ENCODE peak calls at places on chromosomes 7 and 10, in ten cellular contexts. B is cardiac fibroblast; H is stimulated activated CD4-positive, alpha-beta T cell treated with anti-CD3 and anti-CD28 coated beads, Interleukin-4, amount 100 ng/mL, for 1 hour; R is psoas muscle; V is GM12892; X is ELF-1; Q is NCI-H82; M is NCI-H1092 treated with DMSO at 0.1 percent for 48 hours; N is neural crest cell; P is activated CD4-positive, alpha-beta T cell treated with anti-CD3 and anti-CD28 coated beads, Interleukin-2, amount 50 U/mL, for 48 hours. Z is an unnamed sample.

GRCh38 chr10:46558411-46559185 is 2.1 kb upstream of the GPRIN2 start:
- DNase-seq in Q (no peak), V (no peak), P (no peak), H (no peak), B (no peak), X (no peak), R (peak; percentile 51), N (peak; percentile 1), M (no peak), Z (peak; percentile 54)

GRCh38 chr10:43138757-43139241 is 554 bp downstream of the CSGALNACT2 start:
- DNase-seq in P (peak; percentile 67), M (peak; percentile 47), V (no peak), X (no peak), N (no peak), B (peak; percentile 57), H (peak; percentile 52), Q (peak; percentile 36), R (no peak), Z (no peak)

GRCh38 chr7:47778153-47778661 is 170.1 kb downstream of the PKD1L1 start:
- DNase-seq in M (no peak), V (no peak), R (no peak), P (no peak), Q (no peak), H (no peak), X (no peak), N (no peak), B (peak; percentile 64), Z (no peak)

GRCh38 chr10:124053971-124054370 is 39.4 kb downstream of the CHST15 start:
- DNase-seq in B (no peak), X (no peak), N (no peak), P (no peak), H (no peak), M (no peak), R (no peak), Q (no peak), V (no peak), Z (no peak)

GRCh38 chr10:15558136-15558535 is 161.6 kb downstream of the ITGA8 start:
- DNase-seq in P (no peak), B (peak; percentile 17), X (peak; percentile 27), N (no peak), H (no peak), M (no peak), Q (no peak), R (no peak), V (no peak), Z (no peak)

GRCh38 chr10:5234106-5234877 is 37.7 kb downstream of the AKR1C4 start:
- DNase-seq in R (no peak), Q (peak; percentile 68), B (peak; percentile 91), V (no peak), P (no peak), M (no peak), H (no peak), N (no peak), X (no peak), Z (peak; percentile 83)

GRCh38 chr10:112262556-112262955 is 20.6 kb upstream of the TECTB start:
- DNase-seq in P (no peak), Q (no peak), H (no peak), X (no peak), N (no peak), M (no peak), R (no peak), B (no peak), V (no peak), Z (no peak)

GRCh38 chr7:47941136-47941844 is 7.0 kb downstream of the PKD1L1 start:
- DNase-seq in X (no peak), R (no peak), B (peak; percentile 92), P (no peak), H (no peak), M (no peak), Q (no peak), V (no peak), N (no peak), Z (no peak)

GRCh38 chr7:102425639-102426267 is 7.6 kb upstream of the ORAI2 start:
- DNase-seq in X (peak; percentile 29), N (no peak), B (no peak), V (peak; percentile 79), M (no peak), Q (peak; percentile 83), H (peak; percentile 83), P (peak; percentile 87), R (peak; percentile 69), Z (no peak)

GRCh38 chr10:114458955-114459354 is 54.7 kb upstream of the AFAP1L2 start:
- DNase-seq in M (no peak), V (peak; percentile 12), Q (peak; percentile 24), N (peak; percentile 57), P (peak; percentile 48), R (peak; percentile 55), X (peak; percentile 76), B (peak; percentile 38), H (peak; percentile 11), Z (no peak)

GRCh38 chr10:62170738-62171137 is 97.9 kb downstream of the RTKN2 start:
- DNase-seq in Q (no peak), N (no peak), P (no peak), B (no peak), X (no peak), V (no peak), R (no peak), H (no peak), M (no peak), Z (no peak)